ENCODE peak calls at places on chromosomes 16 and 17, in ten cellular contexts. O, M, T, G, I, A, U, D, K and F are unnamed samples. For H3K4me1, the result is how much of the 10 kb centered on the place peaks cover.

GRCh38 chr17:75535119-75535537 is 9.6 kb downstream of the LLGL2 start:
- DNase-seq in O (peak), M (no peak), T (no peak), G (no peak), I (no peak), A (no peak), U (peak), D (no peak), K (no peak), F (peak)

GRCh38 chr17:29760279-29760721 is 137.6 kb upstream of the CORO6 start:
- DNase-seq in O (peak), M (peak), T (no peak), G (no peak), I (no peak), A (no peak), U (peak), D (no peak), K (no peak), F (no peak)

GRCh38 chr16:3951861-3952332 is 71.4 kb upstream of the CREBBP start:
- DNase-seq in O (no peak), M (no peak), T (no peak), G (no peak), I (no peak), A (no peak), U (no peak), D (no peak), K (no peak), F (no peak)

GRCh38 chr16:57477531-57478202 is 8.6 kb downstream of the DOK4 start:
- DNase-seq in O (no peak), M (peak), T (no peak), G (no peak), I (no peak), A (no peak), U (no peak), D (peak), K (no peak), F (no peak)

GRCh38 chr17:67359960-67360817 is 6.2 kb downstream of the PSMD12 start:
- DNase-seq in O (no peak), M (peak), T (no peak), G (no peak), I (peak), A (no peak), U (no peak), D (peak), K (no peak), F (no peak)

GRCh38 chr17:66152756-66153155 is 39.2 kb downstream of the CEP112 start:
- DNase-seq in O (no peak), M (no peak), T (no peak), G (no peak), I (no peak), A (no peak), U (no peak), D (no peak), K (no peak), F (no peak)

GRCh38 chr16:9808210-9808609 is 374.0 kb downstream of the GRIN2A start:
- DNase-seq in O (no peak), M (no peak), T (no peak), G (no peak), I (no peak), A (no peak), U (no peak), D (no peak), K (no peak), F (no peak)

GRCh38 chr17:61157246-61157887 is 242.3 kb upstream of the TBX2 start:
- DNase-seq in O (no peak), M (no peak), T (no peak), G (no peak), I (no peak), A (no peak), U (no peak), D (peak), K (no peak), F (no peak)

GRCh38 chr16:3171855-3172593 is 16.0 kb upstream of the OR1F1 start:
- DNase-seq in O (no peak), M (peak), T (no peak), G (peak), I (no peak), A (no peak), U (no peak), D (peak), K (no peak), F (no peak)

GRCh38 chr16:22787456-22788189 is 26.3 kb upstream of the HS3ST2 start:
- DNase-seq in O (peak), M (no peak), T (no peak), G (no peak), I (no peak), A (peak), U (no peak), D (peak), K (no peak), F (no peak)
- TF ChIP-seq POLR2AphosphoS5 in O (no peak), M (no peak), T (no peak), G (no peak), I (no peak), A (peak), U (no peak), D (peak), K (no peak), F (no peak)

DNA sequence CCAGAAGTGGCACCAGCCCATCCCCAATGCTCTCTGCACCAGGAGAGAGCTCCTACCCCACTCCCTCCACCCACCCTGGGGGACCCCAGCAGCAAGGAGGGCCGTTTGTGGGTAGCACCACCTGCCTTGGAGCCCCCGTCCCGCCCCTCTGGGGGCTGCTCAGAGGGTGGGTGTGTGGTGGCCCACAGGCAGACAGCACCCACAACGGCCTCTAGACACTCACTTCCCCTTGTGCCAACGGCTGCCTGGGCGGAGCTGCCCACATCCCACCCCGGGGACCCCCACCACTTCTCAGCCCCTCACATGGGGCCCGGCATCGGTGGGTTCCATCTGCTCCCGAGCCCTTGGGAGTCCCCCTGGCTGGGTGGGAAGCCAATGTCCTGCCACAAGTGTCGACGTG is 33.3 kb downstream of the BAHCC1 start:
- DNase-seq in O (no peak), M (no peak), T (no peak), G (no peak), I (no peak), A (no peak), U (no peak), D (no peak), K (no peak), F (no peak)
- H3K4me1 ChIP-seq in O (under half), M (under half), T (under half), G (under half), I (under half), A (under half), U (under half), D (under half), K (under half), F (half or more)

GRCh38 chr16:20191566-20191965 is 117.9 kb upstream of the GPR139 start:
- DNase-seq in O (no peak), M (no peak), T (no peak), G (no peak), I (no peak), A (no peak), U (no peak), D (no peak), K (no peak), F (no peak)
- H3K4me3 ChIP-seq in O (no peak), M (no peak), T (no peak), G (no peak), I (no peak), A (no peak), U (no peak), D (no peak), K (no peak), F (no peak)

GRCh38 chr17:7856081-7856791 is 1.1 kb downstream of the NAA38 start:
- DNase-seq in O (peak), M (no peak), T (no peak), G (no peak), I (no peak), A (peak), U (no peak), D (peak), K (peak), F (no peak)
- TF ChIP-seq POLR2AphosphoS5 in O (peak), M (no peak), T (no peak), G (no peak), I (peak), A (peak), U (peak), D (no peak), K (no peak), F (no peak)

GRCh38 chr17:41942626-41943025 is 12.2 kb downstream of the ODAD4 start:
- DNase-seq in O (no peak), M (no peak), T (no peak), G (no peak), I (no peak), A (no peak), U (no peak), D (no peak), K (no peak), F (no peak)
- H3K4me1 ChIP-seq in O (under half), M (under half), T (under half), G (half or more), I (under half), A (under half), U (under half), D (under half), K (under half), F (under half)

DNA sequence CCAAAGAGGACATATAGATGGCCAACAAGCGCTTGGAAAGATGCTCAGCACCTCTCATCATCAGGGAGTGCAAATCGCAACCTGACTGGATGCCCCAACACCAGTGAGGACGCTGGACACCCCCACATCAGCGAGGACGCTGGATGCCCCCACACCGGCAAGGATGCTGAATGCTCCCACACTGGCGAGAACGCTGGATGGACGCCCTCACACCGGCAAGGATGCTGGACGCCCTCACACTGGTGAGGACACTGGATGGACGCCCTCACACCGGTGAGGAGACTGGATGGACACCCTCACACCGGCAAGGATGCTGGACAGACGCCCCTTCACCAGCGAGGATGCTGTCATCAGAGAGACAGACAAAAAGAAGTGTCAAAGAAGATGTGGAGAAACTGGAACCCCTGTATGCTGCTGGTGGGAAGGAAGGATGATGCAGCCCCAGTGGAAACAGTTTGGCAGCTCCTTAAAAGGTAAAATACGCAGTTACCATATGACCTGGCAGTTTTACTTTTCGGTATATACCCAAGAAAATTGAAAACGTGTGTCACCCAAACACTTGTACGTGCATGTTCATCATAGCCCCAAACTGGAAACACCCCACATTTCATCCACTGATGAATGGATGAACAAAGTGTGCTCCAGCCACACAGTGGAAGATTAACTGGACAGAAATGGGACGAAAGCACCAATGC is 10.1 kb upstream of the JPH3 start:
- DNase-seq in O (no peak), M (no peak), T (no peak), G (no peak), I (no peak), A (no peak), U (no peak), D (no peak), K (no peak), F (no peak)
- H3K4me3 ChIP-seq in O (no peak), M (no peak), T (no peak), G (no peak), I (no peak), A (no peak), U (no peak), D (no peak), K (no peak), F (no peak)

DNA sequence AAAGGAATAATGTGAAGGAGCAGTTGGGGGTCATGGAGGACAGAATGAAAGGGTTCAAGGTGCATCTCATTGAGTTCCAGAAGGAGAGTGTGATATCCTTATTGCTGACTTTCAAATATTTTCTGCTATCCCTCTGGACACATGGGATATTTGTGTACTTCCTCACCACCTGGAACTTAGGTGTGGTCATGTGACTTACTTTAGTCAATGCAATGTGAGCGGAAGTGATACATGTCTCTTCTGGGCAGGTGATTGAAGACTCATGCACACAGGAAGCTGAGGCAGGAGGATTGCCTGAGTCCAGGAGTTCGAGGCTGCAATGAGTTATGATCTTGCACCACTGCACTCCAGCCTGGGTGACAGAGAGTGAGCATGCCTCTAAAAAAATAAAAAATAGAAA is 36.7 kb upstream of the TANC2 start:
- DNase-seq in O (no peak), M (no peak), T (no peak), G (no peak), I (peak), A (no peak), U (no peak), D (no peak), K (no peak), F (no peak)
- TF ChIP-seq POLR2AphosphoS5 in O (no peak), M (no peak), T (no peak), G (no peak), I (no peak), A (no peak), U (no peak), D (no peak), K (no peak), F (no peak)

GRCh38 chr16:85080923-85081498 is 31.3 kb downstream of the CIBAR2 start:
- DNase-seq in O (no peak), M (peak), T (no peak), G (no peak), I (no peak), A (no peak), U (no peak), D (no peak), K (no peak), F (no peak)
- H3K4me1 ChIP-seq in O (under half), M (under half), T (under half), G (under half), I (under half), A (under half), U (under half), D (under half), K (under half), F (under half)

DNA sequence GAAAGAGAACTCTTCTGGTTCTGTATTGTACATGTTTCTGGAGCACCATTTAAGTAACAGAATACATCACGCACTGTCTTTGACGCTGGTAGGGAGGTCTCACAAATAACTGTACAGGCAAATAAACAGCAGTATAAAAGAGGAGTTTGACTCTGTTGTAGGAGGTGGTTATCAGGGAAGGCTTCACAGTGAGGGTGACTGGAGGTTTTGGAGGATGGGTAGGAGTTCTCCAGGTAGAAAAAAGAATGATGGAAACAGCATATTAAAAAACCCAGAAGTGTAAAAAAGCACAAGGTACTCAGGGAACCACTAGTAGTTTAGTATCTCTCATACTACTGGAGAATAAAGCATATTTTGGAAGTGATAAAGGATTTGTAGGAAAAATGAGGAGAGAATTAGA is 2.7 kb upstream of the SLC6A2 start:
- DNase-seq in O (no peak), M (no peak), T (no peak), G (no peak), I (no peak), A (no peak), U (no peak), D (no peak), K (no peak), F (no peak)
- H3K4me3 ChIP-seq in O (no peak), M (no peak), T (no peak), G (no peak), I (no peak), A (no peak), U (no peak), D (peak), K (no peak), F (no peak)

GRCh38 chr17:15257316-15257925 is 7.7 kb downstream of the PMP22 start:
- DNase-seq in O (peak), M (peak), T (no peak), G (peak), I (peak), A (peak), U (peak), D (peak), K (peak), F (peak)
- TF ChIP-seq POLR2AphosphoS5 in O (peak), M (no peak), T (no peak), G (no peak), I (peak), A (peak), U (no peak), D (no peak), K (peak), F (peak)